ENCODE peak calls at places on chromosomes 11 and 22, in six cellular contexts. F, S, P, X, L and W are unnamed samples.

GRCh38 chr11:80586464-80586863 is 1145.6 kb upstream of the TENM4 start:
- DNase-seq in X (no peak), S (no peak), F (no peak), L (no peak), P (no peak), W (no peak)

GRCh38 chr11:57779275-57779674 is 17.7 kb downstream of the CTNND1 start:
- DNase-seq in S (peak), F (no peak), X (peak), P (no peak), L (no peak), W (peak)

GRCh38 chr22:49512471-49512870 is 315.2 kb downstream of the BRD1 start:
- DNase-seq in X (no peak), L (no peak), P (no peak), S (no peak), F (no peak), W (no peak)

GRCh38 chr11:61539009-61539408 is 30.5 kb downstream of the LRRC10B start:
- DNase-seq in L (peak), P (no peak), S (no peak), X (no peak), F (no peak), W (no peak)

GRCh38 chr11:134610116-134610910 is 198.3 kb upstream of the B3GAT1 start:
- DNase-seq in X (no peak), P (no peak), F (no peak), L (no peak), S (no peak), W (no peak)

GRCh38 chr11:103619938-103620337 is 416.5 kb upstream of the DDI1 start:
- DNase-seq in F (no peak), X (no peak), L (no peak), S (no peak), P (no peak), W (no peak)

GRCh38 chr11:125514336-125515101 is 18.5 kb upstream of the FEZ1 start:
- DNase-seq in F (peak), X (peak), L (no peak), P (no peak), S (no peak), W (no peak)

GRCh38 chr22:22348127-22348814 is 103.7 kb downstream of the VPREB1 start:
- DNase-seq in S (no peak), P (no peak), L (no peak), F (no peak), X (no peak), W (peak)

GRCh38 chr11:9210922-9211320 is 54.2 kb downstream of the DENND5A start:
- DNase-seq in P (no peak), L (no peak), F (no peak), X (peak), S (no peak), W (no peak)

GRCh38 chr11:46203746-46204145 is 73.7 kb upstream of the CREB3L1 start:
- DNase-seq in P (no peak), F (no peak), L (no peak), X (no peak), S (no peak), W (no peak)

GRCh38 chr11:72328366-72329224 is 84.6 kb upstream of the PHOX2A start:
- DNase-seq in X (peak), L (peak), F (no peak), P (no peak), S (no peak), W (no peak)

GRCh38 chr11:4851033-4851432 is 2.0 kb upstream of the OR51S1 start:
- DNase-seq in F (no peak), S (no peak), L (no peak), X (peak), P (no peak), W (no peak)

GRCh38 chr11:15157181-15157580 is 42.5 kb downstream of the INSC start:
- DNase-seq in X (peak), P (no peak), S (no peak), L (no peak), F (no peak), W (no peak)

GRCh38 chr11:121757480-121758125 is 304.8 kb upstream of the SORL1-AS1 start:
- DNase-seq in L (no peak), F (no peak), X (no peak), P (no peak), S (no peak), W (no peak)

GRCh38 chr22:49349181-49349835 is 478.4 kb downstream of the BRD1 start:
- DNase-seq in P (peak), L (no peak), S (no peak), X (no peak), F (no peak), W (no peak)

GRCh38 chr22:47337161-47337621 is 574.7 kb downstream of the TBC1D22A start:
- DNase-seq in X (peak), F (no peak), S (peak), L (no peak), P (no peak), W (peak)

GRCh38 chr22:49178246-49179005 is 649.2 kb downstream of the BRD1 start:
- DNase-seq in X (no peak), L (no peak), F (no peak), P (peak), S (no peak), W (no peak)

GRCh38 chr11:74086242-74086884 is 77.5 kb upstream of the UCP3 start:
- DNase-seq in S (no peak), P (no peak), L (no peak), F (no peak), X (no peak), W (no peak)

GRCh38 chr11:92886243-92886905 is 83.1 kb upstream of the MTNR1B start:
- DNase-seq in X (peak), F (no peak), S (peak), P (no peak), L (no peak), W (peak)

GRCh38 chr22:44386386-44387035 is 73.8 kb upstream of the SHISAL1 start:
- DNase-seq in S (no peak), X (no peak), P (peak), F (no peak), L (no peak), W (no peak)